ENCODE peak calls at places on chromosomes 2 and 18, in ten cellular contexts. W is CD8-positive, alpha-beta memory T cell; G is lower leg skin; Z is stomach; I is aorta; O is endodermal cell; L is effector memory CD4-positive, alpha-beta T cell; U is AG04449; J is uterus; F is tibial nerve. X is an unnamed sample.
A peak's percentile ranks its signal among the peaks of the same experiment; 100 is the strongest.

GRCh38 chr18:59470627-59471121 is 111.6 kb upstream of the LMAN1 start:
- DNase-seq in W (no peak), G (no peak), Z (no peak), I (no peak), O (no peak), L (no peak), U (no peak), J (no peak), F (no peak), X (no peak)

GRCh38 chr2:89841476-89841840 is 1150.0 kb downstream of the RPIA start:
- DNase-seq in W (no peak), G (no peak), Z (no peak), I (no peak), O (no peak), L (no peak), U (no peak), J (no peak), F (no peak), X (no peak)

GRCh38 chr2:195489101-195489500 is 167.9 kb upstream of the SLC39A10 start:
- DNase-seq in W (no peak), G (no peak), Z (no peak), I (no peak), O (no peak), L (no peak), U (no peak), J (no peak), F (no peak), X (peak; percentile 66)

GRCh38 chr18:77547757-77548156 is 298.1 kb downstream of the GALR1 start:
- DNase-seq in W (no peak), G (no peak), Z (no peak), I (no peak), O (no peak), L (no peak), U (no peak), J (peak; percentile 40), F (no peak), X (no peak)

GRCh38 chr2:85189606-85190270 is 56.5 kb downstream of the TCF7L1 start:
- DNase-seq in W (no peak), G (no peak), Z (no peak), I (no peak), O (no peak), L (no peak), U (no peak), J (no peak), F (no peak), X (no peak)

GRCh38 chr2:226788064-226788463 is 11.6 kb downstream of the IRS1 start:
- DNase-seq in W (no peak), G (no peak), Z (no peak), I (no peak), O (no peak), L (no peak), U (no peak), J (no peak), F (no peak), X (no peak)

GRCh38 chr2:30446602-30447148 is 371 bp upstream of the LCLAT1 start:
- DNase-seq in W (no peak), G (no peak), Z (no peak), I (no peak), O (no peak), L (no peak), U (no peak), J (no peak), F (no peak), X (no peak)

GRCh38 chr2:207873794-207874193 is 104.1 kb upstream of the FZD5 start:
- DNase-seq in W (no peak), G (no peak), Z (no peak), I (no peak), O (no peak), L (no peak), U (no peak), J (no peak), F (no peak), X (no peak)

GRCh38 chr2:198055726-198056125 is 251.3 kb downstream of the PLCL1 start:
- DNase-seq in W (no peak), G (no peak), Z (no peak), I (no peak), O (no peak), L (no peak), U (no peak), J (no peak), F (no peak), X (no peak)

GRCh38 chr18:79926306-79926705 is 25.1 kb downstream of the SLC66A2 start:
- DNase-seq in W (no peak), G (peak; percentile 8), Z (peak; percentile 18), I (peak; percentile 67), O (peak; percentile 39), L (no peak), U (no peak), J (peak; percentile 4), F (no peak), X (no peak)

GRCh38 chr2:172162225-172162733 is 59.6 kb upstream of the DLX2 start:
- DNase-seq in W (no peak), G (no peak), Z (no peak), I (no peak), O (peak; percentile 48), L (no peak), U (no peak), J (no peak), F (no peak), X (no peak)

GRCh38 chr2:134774786-134775641 is 56.2 kb upstream of the TMEM163 start:
- DNase-seq in W (no peak), G (no peak), Z (peak; percentile 42), I (no peak), O (peak; percentile 52), L (no peak), U (no peak), J (no peak), F (no peak), X (no peak)

GRCh38 chr2:31765078-31765835 is 184.5 kb upstream of the SRD5A2 start:
- DNase-seq in W (no peak), G (no peak), Z (no peak), I (no peak), O (no peak), L (no peak), U (no peak), J (no peak), F (no peak), X (no peak)

GRCh38 chr18:62881509-62882016 is 166.2 kb downstream of the PHLPP1 start:
- DNase-seq in W (no peak), G (peak; percentile 32), Z (no peak), I (no peak), O (no peak), L (no peak), U (peak; percentile 72), J (no peak), F (no peak), X (peak; percentile 98)

GRCh38 chr2:111712361-111712760 is 171.6 kb downstream of the ANAPC1 start:
- DNase-seq in W (no peak), G (no peak), Z (no peak), I (no peak), O (no peak), L (no peak), U (no peak), J (no peak), F (no peak), X (no peak)

GRCh38 chr2:135916232-135916631 is 40.0 kb upstream of the MCM6 start:
- DNase-seq in W (no peak), G (no peak), Z (no peak), I (no peak), O (no peak), L (no peak), U (no peak), J (no peak), F (no peak), X (peak; percentile 52)

GRCh38 chr2:42102606-42103450 is 55.0 kb downstream of the PKDCC start:
- DNase-seq in W (peak; percentile 29), G (no peak), Z (peak; percentile 61), I (peak; percentile 88), O (peak; percentile 98), L (peak; percentile 47), U (no peak), J (peak; percentile 50), F (no peak), X (no peak)
- H3K4me3 ChIP-seq in W (no peak overlapping the region), G (no peak overlapping the region), Z (peak overlapping the region; percentile 52), I (no peak overlapping the region), O (no peak overlapping the region), L (no peak overlapping the region), U (no peak overlapping the region), J (peak overlapping the region; percentile 25), F (peak overlapping the region; percentile 55), X (no peak overlapping the region)

DNA sequence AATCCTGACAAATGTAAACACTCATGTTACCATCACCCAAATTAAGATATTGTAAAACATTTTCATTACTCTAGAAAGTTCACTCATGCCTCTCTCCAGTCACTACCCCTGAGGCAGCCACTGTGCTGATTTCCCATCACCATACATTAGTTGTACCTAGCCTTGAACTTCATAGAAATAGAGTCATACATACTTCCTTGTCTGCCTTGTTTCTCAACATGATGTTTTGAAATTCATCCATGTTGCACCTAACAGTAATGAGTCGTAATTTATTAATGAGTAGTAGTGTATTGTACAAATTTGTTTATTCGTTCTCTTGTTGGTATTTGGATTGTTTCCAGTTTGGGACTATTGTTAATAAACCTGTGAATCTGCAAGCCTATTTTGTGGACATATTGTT is 49.0 kb upstream of the TWSG1 start:
- DNase-seq in W (no peak), G (no peak), Z (no peak), I (no peak), O (no peak), L (no peak), U (no peak), J (no peak), F (no peak), X (no peak)
- H3K4me3 ChIP-seq in W (no peak overlapping the region), G (no peak overlapping the region), Z (no peak overlapping the region), I (no peak overlapping the region), O (no peak overlapping the region), L (no peak overlapping the region), U (no peak overlapping the region), J (no peak overlapping the region), F (no peak overlapping the region), X (no peak overlapping the region)

DNA sequence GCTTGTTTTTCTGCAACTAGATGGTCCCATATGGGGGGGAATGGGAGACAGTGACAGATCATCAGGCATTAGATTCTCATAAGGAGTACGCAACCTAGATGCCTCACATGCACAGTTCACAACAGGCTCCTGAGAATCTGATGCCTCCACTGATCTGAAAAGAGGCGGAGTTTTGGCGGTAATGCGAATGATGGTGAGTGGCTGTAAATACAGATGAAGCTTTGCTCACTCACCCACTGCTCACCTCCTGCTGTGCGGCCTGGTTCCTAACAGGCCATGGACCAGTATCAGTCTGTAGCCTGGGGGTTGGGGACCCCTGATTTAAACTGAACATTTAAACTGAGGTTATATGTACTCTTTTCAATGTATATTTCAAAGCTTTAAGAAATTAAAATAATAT is 40.7 kb downstream of the SOS1 start:
- DNase-seq in W (no peak), G (no peak), Z (no peak), I (no peak), O (no peak), L (no peak), U (no peak), J (no peak), F (no peak), X (no peak)
- H3K4me3 ChIP-seq in W (no peak overlapping the region), G (no peak overlapping the region), Z (no peak overlapping the region), I (no peak overlapping the region), O (no peak overlapping the region), L (no peak overlapping the region), U (no peak overlapping the region), J (no peak overlapping the region), F (no peak overlapping the region), X (no peak overlapping the region)

DNA sequence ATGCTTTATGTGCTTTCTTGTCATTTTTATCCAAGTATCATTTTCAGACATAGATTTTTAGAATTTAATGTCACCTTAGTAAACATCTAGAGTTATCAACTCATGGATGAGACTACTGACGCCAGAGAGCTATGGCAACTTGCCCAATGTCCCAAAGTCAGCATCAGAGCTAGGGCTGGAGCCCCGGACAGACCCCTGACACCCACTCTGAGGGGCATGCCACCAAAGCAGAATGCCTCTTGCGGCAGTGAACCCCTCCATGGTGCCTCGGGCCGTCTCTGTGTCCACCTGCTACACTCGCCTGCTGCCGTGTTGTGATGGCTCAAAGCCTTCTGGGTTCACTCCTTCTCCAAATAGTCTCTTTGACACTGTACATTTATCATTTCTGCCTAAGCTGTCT is 5.4 kb downstream of the SIGLEC15 start:
- DNase-seq in W (no peak), G (no peak), Z (no peak), I (peak; percentile 39), O (no peak), L (no peak), U (no peak), J (no peak), F (no peak), X (no peak)
- H3K4me3 ChIP-seq in W (no peak overlapping the region), G (no peak overlapping the region), Z (no peak overlapping the region), I (no peak overlapping the region), O (no peak overlapping the region), L (no peak overlapping the region), U (no peak overlapping the region), J (no peak overlapping the region), F (no peak overlapping the region), X (no peak overlapping the region)